ENCODE peak calls at places on chromosomes 11 and 22, in ten cellular contexts. U, T, R, P, N, G, K, L, S and C are unnamed samples.

GRCh38 chr11:73625690-73626318 is 20.6 kb upstream of the PLEKHB1 start:
- DNase-seq in U (peak; percentile 59), R (peak; percentile 59), T (peak; percentile 61), P (peak; percentile 88), N (peak; percentile 59), S (peak; percentile 77), K (peak; percentile 71), G (peak; percentile 62), L (peak; percentile 89), C (peak; percentile 64)

GRCh38 chr11:11965656-11966353 is 42.6 kb downstream of the DKK3 start:
- DNase-seq in G (no peak), N (no peak), U (no peak), S (no peak), L (no peak), T (no peak), P (no peak), K (no peak), R (no peak), C (no peak)

GRCh38 chr11:118851970-118852369 is 31.7 kb upstream of the CXCR5 start:
- DNase-seq in L (no peak), G (no peak), N (no peak), S (no peak), R (no peak), U (no peak), P (no peak), K (no peak), T (no peak), C (no peak)

GRCh38 chr11:106076421-106076922 is 675 bp downstream of the KBTBD3 start:
- DNase-seq in U (no peak), N (no peak), L (peak; percentile 17), P (no peak), S (peak; percentile 33), T (no peak), G (no peak), K (peak; percentile 17), R (no peak), C (peak; percentile 9)

GRCh38 chr11:91859666-91860065 is 365.0 kb upstream of the FAT3 start:
- DNase-seq in L (no peak), R (no peak), S (no peak), T (peak; percentile 21), U (no peak), K (no peak), P (no peak), N (no peak), G (no peak), C (no peak)

GRCh38 chr22:27913162-27913741 is 5.8 kb downstream of the PITPNB start:
- DNase-seq in P (no peak), T (no peak), S (peak; percentile 49), L (no peak), R (no peak), U (peak; percentile 9), G (no peak), N (peak; percentile 29), K (no peak), C (no peak)

GRCh38 chr22:29394931-29395581 is 6.7 kb upstream of the AP1B1 start:
- DNase-seq in G (peak; percentile 42), L (peak; percentile 93), U (peak; percentile 70), T (peak; percentile 57), P (no peak), K (peak; percentile 77), N (peak; percentile 72), R (peak; percentile 71), S (peak; percentile 85), C (peak; percentile 70)

GRCh38 chr11:43489869-43490465 is 131.2 kb downstream of the TTC17 start:
- DNase-seq in G (no peak), T (no peak), N (no peak), R (no peak), P (no peak), S (peak; percentile 33), U (no peak), K (no peak), L (no peak), C (no peak)

GRCh38 chr22:44393066-44393465 is 80.3 kb upstream of the SHISAL1 start:
- DNase-seq in U (no peak), L (no peak), R (peak; percentile 13), N (no peak), K (no peak), G (no peak), T (no peak), S (no peak), P (no peak), C (no peak)

GRCh38 chr11:76738618-76739220 is 44.4 kb upstream of the TSKU start:
- DNase-seq in K (no peak), S (no peak), G (no peak), N (no peak), P (no peak), U (no peak), R (no peak), L (no peak), T (no peak), C (no peak)

GRCh38 chr22:44519895-44520294 is 21.9 kb upstream of the RTL6 start:
- DNase-seq in N (no peak), G (no peak), L (no peak), R (no peak), P (peak; percentile 55), U (no peak), K (no peak), T (no peak), S (no peak), C (no peak)

GRCh38 chr22:47107431-47107830 is 345.0 kb downstream of the TBC1D22A start:
- DNase-seq in S (no peak), U (peak; percentile 71), N (peak; percentile 88), T (peak; percentile 67), L (no peak), K (no peak), R (no peak), G (no peak), P (no peak), C (no peak)

GRCh38 chr11:100874203-100874602 is 187.1 kb downstream of the ARHGAP42 start:
- DNase-seq in N (no peak), K (no peak), S (no peak), P (no peak), T (no peak), G (no peak), U (no peak), L (no peak), R (no peak), C (no peak)

GRCh38 chr11:79013509-79013908 is 427.3 kb downstream of the TENM4 start:
- DNase-seq in L (no peak), T (no peak), N (peak; percentile 50), G (no peak), R (no peak), K (no peak), U (no peak), P (no peak), S (no peak), C (no peak)

GRCh38 chr11:64545605-64546004 is 45.4 kb upstream of the SLC22A12 start:
- DNase-seq in T (peak; percentile 75), R (no peak), K (peak; percentile 77), L (no peak), U (peak; percentile 86), G (no peak), S (no peak), N (peak; percentile 69), P (no peak), C (no peak)

DNA sequence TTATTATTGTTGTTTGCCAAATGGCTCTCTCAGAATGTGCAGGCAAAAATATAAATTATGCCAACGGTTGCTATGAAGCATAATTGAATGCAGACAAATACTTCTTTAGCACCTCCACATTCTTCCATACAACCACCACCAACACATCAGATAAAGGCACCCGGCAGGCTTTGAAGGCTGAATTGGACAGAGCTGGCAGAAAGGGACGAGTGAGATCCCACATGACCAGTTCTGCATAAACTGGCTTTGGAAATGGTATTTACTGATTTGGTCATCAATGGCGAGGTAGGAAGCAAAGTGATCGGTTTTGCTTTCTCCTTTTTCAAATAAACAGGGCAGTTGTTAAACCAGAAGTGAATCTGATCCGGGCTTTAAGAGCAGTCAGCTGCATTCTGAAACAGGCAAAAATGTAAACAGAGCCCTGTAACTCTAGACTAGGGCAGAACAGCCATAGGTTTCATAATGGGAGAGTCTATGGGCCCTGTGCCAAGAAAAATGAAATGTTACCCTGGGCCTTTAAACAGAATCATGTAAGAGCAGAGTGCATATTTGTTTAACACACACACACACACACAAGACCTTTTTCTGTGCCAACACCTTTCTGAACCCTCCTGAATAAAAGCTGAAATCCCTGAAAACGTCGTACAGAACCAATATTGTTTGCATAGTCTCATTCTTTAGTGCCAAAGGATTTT is 97.7 kb downstream of the MPPED2 start:
- DNase-seq in S (peak; percentile 79), P (no peak), K (no peak), G (no peak), R (no peak), U (peak; percentile 47), T (peak; percentile 6), L (no peak), N (peak; percentile 81), C (no peak)
- H3K27ac ChIP-seq in S (no peak overlapping the region), P (no peak overlapping the region), K (no peak overlapping the region), G (no peak overlapping the region), R (peak overlapping the region; percentile 57), U (no peak overlapping the region), T (no peak overlapping the region), L (no peak overlapping the region), N (peak overlapping the region; percentile 97), C (no peak overlapping the region)

GRCh38 chr22:25382762-25383161 is 163.3 kb downstream of the CRYBB2 start:
- DNase-seq in N (no peak), P (no peak), G (no peak), S (no peak), K (no peak), T (no peak), U (no peak), R (no peak), L (no peak), C (no peak)
- H3K27ac ChIP-seq in N (no peak overlapping the region), P (no peak overlapping the region), G (no peak overlapping the region), S (no peak overlapping the region), K (no peak overlapping the region), T (no peak overlapping the region), U (no peak overlapping the region), R (no peak overlapping the region), L (no peak overlapping the region), C (no peak overlapping the region)

GRCh38 chr11:62569611-62570010 is 4.1 kb downstream of the EEF1G start:
- DNase-seq in S (no peak), U (no peak), G (no peak), R (no peak), T (no peak), L (no peak), P (no peak), K (no peak), N (no peak), C (no peak)
- H3K27ac ChIP-seq in S (no peak overlapping the region), U (no peak overlapping the region), G (no peak overlapping the region), R (no peak overlapping the region), T (no peak overlapping the region), L (peak overlapping the region; percentile 39), P (no peak overlapping the region), K (no peak overlapping the region), N (no peak overlapping the region), C (no peak overlapping the region)

GRCh38 chr11:26916805-26917204 is 77.1 kb upstream of the FIBIN start:
- DNase-seq in S (no peak), T (no peak), L (no peak), P (no peak), K (no peak), U (no peak), N (no peak), G (no peak), R (no peak), C (no peak)

GRCh38 chr11:26910192-26910591 is 83.7 kb upstream of the FIBIN start:
- DNase-seq in R (no peak), N (no peak), L (no peak), K (no peak), P (no peak), S (no peak), U (no peak), T (no peak), G (no peak), C (no peak)

GRCh38 chr11:26909429-26910009 is 84.4 kb upstream of the FIBIN start:
- DNase-seq in T (no peak), K (no peak), S (no peak), N (no peak), L (no peak), R (no peak), U (no peak), G (no peak), P (no peak), C (no peak)

GRCh38 chr11:26914968-26915367 is 78.9 kb upstream of the FIBIN start:
- DNase-seq in R (no peak), K (no peak), N (no peak), G (no peak), T (no peak), P (no peak), S (no peak), L (peak; percentile 14), U (no peak), C (no peak)
- H3K27ac ChIP-seq in R (no peak overlapping the region), K (no peak overlapping the region), N (no peak overlapping the region), G (no peak overlapping the region), T (no peak overlapping the region), P (no peak overlapping the region), S (no peak overlapping the region), L (no peak overlapping the region), U (no peak overlapping the region), C (no peak overlapping the region)